ENCODE peak calls at places on chromosomes 3 and 15, in six cellular contexts. One of them, this sample, is unnamed.

GRCh38 chr3:14472471-14473351 is 67.4 kb downstream of the GRIP2 start:
- DNase-seq in M059J: peak; percentile 98
- DNase-seq in stimulated activated CD4-positive, alpha-beta T cell treated with anti-CD3 and anti-CD28 coated beads, Interleukin-4, amount 100 ng/mL, for 1 hour: no peak
- DNase-seq in GDM1: no peak
- DNase-seq in non-pigmented ciliary epithelial cell: no peak
- DNase-seq in colonic mucosa: peak; percentile 29
- DNase-seq in this sample: no peak

GRCh38 chr15:91302588-91303439 is 202.8 kb downstream of the SV2B start:
- DNase-seq in M059J: peak; percentile 70
- DNase-seq in stimulated activated CD4-positive, alpha-beta T cell treated with anti-CD3 and anti-CD28 coated beads, Interleukin-4, amount 100 ng/mL, for 1 hour: no peak
- DNase-seq in GDM1: peak; percentile 58
- DNase-seq in non-pigmented ciliary epithelial cell: peak; percentile 20
- DNase-seq in colonic mucosa: peak; percentile 26
- DNase-seq in this sample: peak; percentile 4

GRCh38 chr15:85149460-85150129 is 167.9 kb downstream of the PDE8A start:
- DNase-seq in M059J: no peak
- DNase-seq in stimulated activated CD4-positive, alpha-beta T cell treated with anti-CD3 and anti-CD28 coated beads, Interleukin-4, amount 100 ng/mL, for 1 hour: no peak
- DNase-seq in GDM1: no peak
- DNase-seq in non-pigmented ciliary epithelial cell: no peak
- DNase-seq in colonic mucosa: no peak
- DNase-seq in this sample: peak; percentile 21

GRCh38 chr15:36251450-36251849 is 328.0 kb upstream of the CDIN1 start:
- DNase-seq in M059J: peak; percentile 6
- DNase-seq in stimulated activated CD4-positive, alpha-beta T cell treated with anti-CD3 and anti-CD28 coated beads, Interleukin-4, amount 100 ng/mL, for 1 hour: no peak
- DNase-seq in GDM1: no peak
- DNase-seq in non-pigmented ciliary epithelial cell: no peak
- DNase-seq in colonic mucosa: no peak
- DNase-seq in this sample: no peak

GRCh38 chr3:40172560-40172959 is 136.9 kb upstream of the EIF1B start:
- DNase-seq in M059J: no peak
- DNase-seq in stimulated activated CD4-positive, alpha-beta T cell treated with anti-CD3 and anti-CD28 coated beads, Interleukin-4, amount 100 ng/mL, for 1 hour: no peak
- DNase-seq in GDM1: no peak
- DNase-seq in non-pigmented ciliary epithelial cell: no peak
- DNase-seq in colonic mucosa: no peak
- DNase-seq in this sample: no peak

GRCh38 chr3:74055064-74055463 is 430.3 kb upstream of the PDZRN3 start:
- DNase-seq in M059J: no peak
- DNase-seq in stimulated activated CD4-positive, alpha-beta T cell treated with anti-CD3 and anti-CD28 coated beads, Interleukin-4, amount 100 ng/mL, for 1 hour: no peak
- DNase-seq in GDM1: no peak
- DNase-seq in non-pigmented ciliary epithelial cell: no peak
- DNase-seq in colonic mucosa: no peak
- DNase-seq in this sample: no peak

GRCh38 chr15:78682693-78683410 is 41.8 kb upstream of the CHRNB4 start:
- DNase-seq in M059J: no peak
- DNase-seq in stimulated activated CD4-positive, alpha-beta T cell treated with anti-CD3 and anti-CD28 coated beads, Interleukin-4, amount 100 ng/mL, for 1 hour: no peak
- DNase-seq in GDM1: no peak
- DNase-seq in non-pigmented ciliary epithelial cell: no peak
- DNase-seq in colonic mucosa: no peak
- DNase-seq in this sample: no peak

GRCh38 chr3:86239956-86240355 is 751.0 kb downstream of the VGLL3 start:
- DNase-seq in M059J: no peak
- DNase-seq in stimulated activated CD4-positive, alpha-beta T cell treated with anti-CD3 and anti-CD28 coated beads, Interleukin-4, amount 100 ng/mL, for 1 hour: no peak
- DNase-seq in GDM1: no peak
- DNase-seq in non-pigmented ciliary epithelial cell: no peak
- DNase-seq in colonic mucosa: no peak
- DNase-seq in this sample: no peak

GRCh38 chr15:83457149-83457548 is 10.0 kb downstream of the SH3GL3 start:
- DNase-seq in M059J: no peak
- DNase-seq in stimulated activated CD4-positive, alpha-beta T cell treated with anti-CD3 and anti-CD28 coated beads, Interleukin-4, amount 100 ng/mL, for 1 hour: no peak
- DNase-seq in GDM1: no peak
- DNase-seq in non-pigmented ciliary epithelial cell: no peak
- DNase-seq in colonic mucosa: no peak
- DNase-seq in this sample: no peak

GRCh38 chr15:56892651-56893348 is 25.6 kb upstream of the TCF12 start:
- DNase-seq in M059J: no peak
- DNase-seq in stimulated activated CD4-positive, alpha-beta T cell treated with anti-CD3 and anti-CD28 coated beads, Interleukin-4, amount 100 ng/mL, for 1 hour: no peak
- DNase-seq in GDM1: no peak
- DNase-seq in non-pigmented ciliary epithelial cell: no peak
- DNase-seq in colonic mucosa: no peak
- DNase-seq in this sample: no peak

GRCh38 chr15:70584838-70585706 is 178.3 kb downstream of the UACA start:
- DNase-seq in M059J: peak; percentile 88
- DNase-seq in stimulated activated CD4-positive, alpha-beta T cell treated with anti-CD3 and anti-CD28 coated beads, Interleukin-4, amount 100 ng/mL, for 1 hour: peak; percentile 68
- DNase-seq in GDM1: no peak
- DNase-seq in non-pigmented ciliary epithelial cell: no peak
- DNase-seq in colonic mucosa: no peak
- DNase-seq in this sample: no peak

GRCh38 chr15:67967871-67968423 is 86.2 kb upstream of the PIAS1 start:
- DNase-seq in M059J: peak; percentile 65
- DNase-seq in stimulated activated CD4-positive, alpha-beta T cell treated with anti-CD3 and anti-CD28 coated beads, Interleukin-4, amount 100 ng/mL, for 1 hour: peak; percentile 23
- DNase-seq in GDM1: peak; percentile 17
- DNase-seq in non-pigmented ciliary epithelial cell: no peak
- DNase-seq in colonic mucosa: peak; percentile 74
- DNase-seq in this sample: no peak

GRCh38 chr3:4766263-4766662 is 213.0 kb upstream of the BHLHE40 start:
- DNase-seq in M059J: no peak
- DNase-seq in stimulated activated CD4-positive, alpha-beta T cell treated with anti-CD3 and anti-CD28 coated beads, Interleukin-4, amount 100 ng/mL, for 1 hour: no peak
- DNase-seq in GDM1: no peak
- DNase-seq in non-pigmented ciliary epithelial cell: no peak
- DNase-seq in colonic mucosa: no peak
- DNase-seq in this sample: no peak

GRCh38 chr3:66823532-66823931 is 174.6 kb upstream of the KBTBD8 start:
- DNase-seq in M059J: no peak
- DNase-seq in stimulated activated CD4-positive, alpha-beta T cell treated with anti-CD3 and anti-CD28 coated beads, Interleukin-4, amount 100 ng/mL, for 1 hour: no peak
- DNase-seq in GDM1: no peak
- DNase-seq in non-pigmented ciliary epithelial cell: no peak
- DNase-seq in colonic mucosa: no peak
- DNase-seq in this sample: no peak

GRCh38 chr15:52171386-52171785 is 19.8 kb downstream of the GNB5 start:
- DNase-seq in M059J: no peak
- DNase-seq in stimulated activated CD4-positive, alpha-beta T cell treated with anti-CD3 and anti-CD28 coated beads, Interleukin-4, amount 100 ng/mL, for 1 hour: no peak
- DNase-seq in GDM1: no peak
- DNase-seq in non-pigmented ciliary epithelial cell: no peak
- DNase-seq in colonic mucosa: no peak
- DNase-seq in this sample: no peak

GRCh38 chr3:123741058-123741511 is 143.0 kb downstream of the MYLK start:
- DNase-seq in M059J: peak; percentile 74
- DNase-seq in stimulated activated CD4-positive, alpha-beta T cell treated with anti-CD3 and anti-CD28 coated beads, Interleukin-4, amount 100 ng/mL, for 1 hour: no peak
- DNase-seq in GDM1: no peak
- DNase-seq in non-pigmented ciliary epithelial cell: no peak
- DNase-seq in colonic mucosa: no peak
- DNase-seq in this sample: no peak

GRCh38 chr15:50876989-50877360 is 31.5 kb upstream of the AP4E1 start:
- DNase-seq in M059J: peak; percentile 87
- DNase-seq in stimulated activated CD4-positive, alpha-beta T cell treated with anti-CD3 and anti-CD28 coated beads, Interleukin-4, amount 100 ng/mL, for 1 hour: peak; percentile 42
- DNase-seq in GDM1: peak; percentile 73
- DNase-seq in non-pigmented ciliary epithelial cell: peak; percentile 82
- DNase-seq in colonic mucosa: peak; percentile 92
- DNase-seq in this sample: peak; percentile 76

GRCh38 chr3:17979248-17979647 is 236.8 kb upstream of the TBC1D5 start:
- DNase-seq in M059J: peak; percentile 28
- DNase-seq in stimulated activated CD4-positive, alpha-beta T cell treated with anti-CD3 and anti-CD28 coated beads, Interleukin-4, amount 100 ng/mL, for 1 hour: no peak
- DNase-seq in GDM1: peak; percentile 89
- DNase-seq in non-pigmented ciliary epithelial cell: no peak
- DNase-seq in colonic mucosa: no peak
- DNase-seq in this sample: no peak

GRCh38 chr15:62521396-62521795 is 356.3 kb upstream of the C2CD4B start:
- DNase-seq in M059J: no peak
- DNase-seq in stimulated activated CD4-positive, alpha-beta T cell treated with anti-CD3 and anti-CD28 coated beads, Interleukin-4, amount 100 ng/mL, for 1 hour: no peak
- DNase-seq in GDM1: no peak
- DNase-seq in non-pigmented ciliary epithelial cell: no peak
- DNase-seq in colonic mucosa: no peak
- DNase-seq in this sample: no peak

GRCh38 chr15:67480741-67481140 is 40.2 kb upstream of the C15orf61 start:
- DNase-seq in M059J: no peak
- DNase-seq in stimulated activated CD4-positive, alpha-beta T cell treated with anti-CD3 and anti-CD28 coated beads, Interleukin-4, amount 100 ng/mL, for 1 hour: no peak
- DNase-seq in GDM1: no peak
- DNase-seq in non-pigmented ciliary epithelial cell: no peak
- DNase-seq in colonic mucosa: no peak
- DNase-seq in this sample: no peak

GRCh38 chr3:58591496-58592133 is 14.4 kb upstream of the FAM107A start:
- DNase-seq in M059J: no peak
- DNase-seq in stimulated activated CD4-positive, alpha-beta T cell treated with anti-CD3 and anti-CD28 coated beads, Interleukin-4, amount 100 ng/mL, for 1 hour: no peak
- DNase-seq in GDM1: no peak
- DNase-seq in non-pigmented ciliary epithelial cell: no peak
- DNase-seq in colonic mucosa: no peak
- DNase-seq in this sample: no peak

GRCh38 chr3:65732060-65732933 is 306.4 kb downstream of the MAGI1 start:
- DNase-seq in M059J: peak; percentile 58
- DNase-seq in stimulated activated CD4-positive, alpha-beta T cell treated with anti-CD3 and anti-CD28 coated beads, Interleukin-4, amount 100 ng/mL, for 1 hour: no peak
- DNase-seq in GDM1: peak; percentile 5
- DNase-seq in non-pigmented ciliary epithelial cell: peak; percentile 46
- DNase-seq in colonic mucosa: peak; percentile 30
- DNase-seq in this sample: no peak

GRCh38 chr3:164418426-164418825 is 659.9 kb downstream of the SI start:
- DNase-seq in M059J: no peak
- DNase-seq in stimulated activated CD4-positive, alpha-beta T cell treated with anti-CD3 and anti-CD28 coated beads, Interleukin-4, amount 100 ng/mL, for 1 hour: no peak
- DNase-seq in GDM1: no peak
- DNase-seq in non-pigmented ciliary epithelial cell: peak; percentile 5
- DNase-seq in colonic mucosa: peak; percentile 33
- DNase-seq in this sample: peak; percentile 1

GRCh38 chr3:197343111-197343510 is 44.7 kb upstream of the DLG1 start:
- DNase-seq in M059J: no peak
- DNase-seq in stimulated activated CD4-positive, alpha-beta T cell treated with anti-CD3 and anti-CD28 coated beads, Interleukin-4, amount 100 ng/mL, for 1 hour: no peak
- DNase-seq in GDM1: no peak
- DNase-seq in non-pigmented ciliary epithelial cell: no peak
- DNase-seq in colonic mucosa: no peak
- DNase-seq in this sample: no peak

GRCh38 chr3:146421814-146422748 is 47.3 kb downstream of the PLSCR2 start:
- DNase-seq in M059J: peak; percentile 74
- DNase-seq in stimulated activated CD4-positive, alpha-beta T cell treated with anti-CD3 and anti-CD28 coated beads, Interleukin-4, amount 100 ng/mL, for 1 hour: no peak
- DNase-seq in GDM1: no peak
- DNase-seq in non-pigmented ciliary epithelial cell: peak; percentile 78
- DNase-seq in colonic mucosa: no peak
- DNase-seq in this sample: peak; percentile 29

GRCh38 chr15:32933241-32933640 is 215.4 kb downstream of the GREM1 start:
- DNase-seq in M059J: no peak
- DNase-seq in stimulated activated CD4-positive, alpha-beta T cell treated with anti-CD3 and anti-CD28 coated beads, Interleukin-4, amount 100 ng/mL, for 1 hour: no peak
- DNase-seq in GDM1: no peak
- DNase-seq in non-pigmented ciliary epithelial cell: no peak
- DNase-seq in colonic mucosa: no peak
- DNase-seq in this sample: no peak

GRCh38 chr3:106282931-106283330 is 414.1 kb upstream of the CBLB start:
- DNase-seq in M059J: no peak
- DNase-seq in stimulated activated CD4-positive, alpha-beta T cell treated with anti-CD3 and anti-CD28 coated beads, Interleukin-4, amount 100 ng/mL, for 1 hour: no peak
- DNase-seq in GDM1: no peak
- DNase-seq in non-pigmented ciliary epithelial cell: no peak
- DNase-seq in colonic mucosa: no peak
- DNase-seq in this sample: no peak

GRCh38 chr3:129320261-129320660 is 41.6 kb downstream of the HMCES start:
- DNase-seq in M059J: no peak
- DNase-seq in stimulated activated CD4-positive, alpha-beta T cell treated with anti-CD3 and anti-CD28 coated beads, Interleukin-4, amount 100 ng/mL, for 1 hour: no peak
- DNase-seq in GDM1: no peak
- DNase-seq in non-pigmented ciliary epithelial cell: no peak
- DNase-seq in colonic mucosa: no peak
- DNase-seq in this sample: no peak

GRCh38 chr3:131107637-131108433 is 81.2 kb downstream of the NEK11 start:
- DNase-seq in M059J: peak; percentile 24
- DNase-seq in stimulated activated CD4-positive, alpha-beta T cell treated with anti-CD3 and anti-CD28 coated beads, Interleukin-4, amount 100 ng/mL, for 1 hour: no peak
- DNase-seq in GDM1: no peak
- DNase-seq in non-pigmented ciliary epithelial cell: peak; percentile 23
- DNase-seq in colonic mucosa: no peak
- DNase-seq in this sample: no peak

GRCh38 chr15:59532770-59533379 is 78.7 kb upstream of the GCNT3 start:
- DNase-seq in M059J: peak; percentile 37
- DNase-seq in stimulated activated CD4-positive, alpha-beta T cell treated with anti-CD3 and anti-CD28 coated beads, Interleukin-4, amount 100 ng/mL, for 1 hour: no peak
- DNase-seq in GDM1: peak; percentile 37
- DNase-seq in non-pigmented ciliary epithelial cell: no peak
- DNase-seq in colonic mucosa: no peak
- DNase-seq in this sample: no peak

GRCh38 chr3:100089802-100090668 is 24.3 kb downstream of the FILIP1L start:
- DNase-seq in M059J: peak; percentile 86
- DNase-seq in stimulated activated CD4-positive, alpha-beta T cell treated with anti-CD3 and anti-CD28 coated beads, Interleukin-4, amount 100 ng/mL, for 1 hour: no peak
- DNase-seq in GDM1: no peak
- DNase-seq in non-pigmented ciliary epithelial cell: no peak
- DNase-seq in colonic mucosa: no peak
- DNase-seq in this sample: no peak

GRCh38 chr3:141955163-141955562 is 78.7 kb downstream of the ATP1B3 start:
- DNase-seq in M059J: peak; percentile 91
- DNase-seq in stimulated activated CD4-positive, alpha-beta T cell treated with anti-CD3 and anti-CD28 coated beads, Interleukin-4, amount 100 ng/mL, for 1 hour: no peak
- DNase-seq in GDM1: no peak
- DNase-seq in non-pigmented ciliary epithelial cell: no peak
- DNase-seq in colonic mucosa: no peak
- DNase-seq in this sample: no peak

GRCh38 chr3:9514306-9514705 is 39.3 kb downstream of the LHFPL4 start:
- DNase-seq in M059J: no peak
- DNase-seq in stimulated activated CD4-positive, alpha-beta T cell treated with anti-CD3 and anti-CD28 coated beads, Interleukin-4, amount 100 ng/mL, for 1 hour: no peak
- DNase-seq in GDM1: no peak
- DNase-seq in non-pigmented ciliary epithelial cell: no peak
- DNase-seq in colonic mucosa: no peak
- DNase-seq in this sample: no peak

GRCh38 chr3:127486337-127486944 is 104.1 kb downstream of the TPRA1 start:
- DNase-seq in M059J: no peak
- DNase-seq in stimulated activated CD4-positive, alpha-beta T cell treated with anti-CD3 and anti-CD28 coated beads, Interleukin-4, amount 100 ng/mL, for 1 hour: no peak
- DNase-seq in GDM1: no peak
- DNase-seq in non-pigmented ciliary epithelial cell: no peak
- DNase-seq in colonic mucosa: no peak
- DNase-seq in this sample: no peak

GRCh38 chr3:57555738-57556458 is at the start of gene PDE12:
- DNase-seq in M059J: peak; percentile 87
- DNase-seq in stimulated activated CD4-positive, alpha-beta T cell treated with anti-CD3 and anti-CD28 coated beads, Interleukin-4, amount 100 ng/mL, for 1 hour: peak; percentile 79
- DNase-seq in GDM1: peak; percentile 86
- DNase-seq in non-pigmented ciliary epithelial cell: peak; percentile 72
- DNase-seq in colonic mucosa: peak; percentile 93
- DNase-seq in this sample: peak; percentile 73

This sample was measured in smooth muscle cell of the brain vasculature.